ENCODE peak calls at places on chromosomes 13 and 19, in six cellular contexts. One of them, this sample, is unnamed. For H3K4me1, the result is how much of the 10 kb centered on the place peaks cover.

GRCh38 chr13:114283581-114283980 is 2.2 kb downstream of the UPF3A start:
- DNase-seq in IMR-90: peak
- DNase-seq in mesenchymal stem cell: peak
- DNase-seq in H9: no peak
- DNase-seq in mesendoderm: peak
- DNase-seq in neuronal stem cell: no peak
- DNase-seq in this sample: no peak

GRCh38 chr19:9622531-9622930 is 1.5 kb upstream of the ZNF561 start:
- DNase-seq in mesendoderm: no peak
- DNase-seq in mesenchymal stem cell: no peak
- DNase-seq in H9: no peak
- DNase-seq in IMR-90: no peak
- DNase-seq in neuronal stem cell: no peak
- DNase-seq in this sample: no peak

GRCh38 chr13:76942363-76942762 is 5.9 kb upstream of the ACOD1 start:
- DNase-seq in H9: no peak
- DNase-seq in neuronal stem cell: no peak
- DNase-seq in mesenchymal stem cell: no peak
- DNase-seq in IMR-90: no peak
- DNase-seq in mesendoderm: no peak
- DNase-seq in this sample: no peak

GRCh38 chr19:17706750-17707181 is 12.5 kb upstream of the MAP1S start:
- DNase-seq in neuronal stem cell: no peak
- DNase-seq in mesendoderm: peak
- DNase-seq in H9: peak
- DNase-seq in IMR-90: peak
- DNase-seq in mesenchymal stem cell: no peak
- DNase-seq in this sample: peak

GRCh38 chr19:33724021-33724722 is 72.5 kb upstream of the KCTD15 start:
- DNase-seq in mesenchymal stem cell: no peak
- DNase-seq in neuronal stem cell: no peak
- DNase-seq in IMR-90: no peak
- DNase-seq in mesendoderm: no peak
- DNase-seq in H9: no peak
- DNase-seq in this sample: no peak

GRCh38 chr19:19530423-19530804 is 1.7 kb downstream of the YJEFN3 start:
- DNase-seq in IMR-90: peak
- DNase-seq in neuronal stem cell: no peak
- DNase-seq in mesendoderm: peak
- DNase-seq in H9: no peak
- DNase-seq in mesenchymal stem cell: no peak
- DNase-seq in this sample: no peak

GRCh38 chr19:11378319-11379189 is 4.1 kb downstream of the SWSAP1 start:
- DNase-seq in neuronal stem cell: peak
- DNase-seq in mesenchymal stem cell: peak
- DNase-seq in H9: peak
- DNase-seq in mesendoderm: peak
- DNase-seq in IMR-90: peak
- DNase-seq in this sample: no peak

GRCh38 chr19:47161876-47162489 is 31.3 kb downstream of the SAE1 start:
- DNase-seq in mesenchymal stem cell: no peak
- DNase-seq in mesendoderm: no peak
- DNase-seq in H9: no peak
- DNase-seq in neuronal stem cell: no peak
- DNase-seq in IMR-90: peak
- DNase-seq in this sample: no peak

GRCh38 chr19:10138879-10139795 is 19.4 kb upstream of the EIF3G start:
- DNase-seq in mesenchymal stem cell: no peak
- DNase-seq in IMR-90: no peak
- DNase-seq in neuronal stem cell: no peak
- DNase-seq in H9: no peak
- DNase-seq in mesendoderm: no peak
- DNase-seq in this sample: no peak

GRCh38 chr19:55689366-55690108 is 14.5 kb downstream of the EPN1 start:
- DNase-seq in neuronal stem cell: no peak
- DNase-seq in mesenchymal stem cell: no peak
- DNase-seq in IMR-90: no peak
- DNase-seq in H9: no peak
- DNase-seq in mesendoderm: no peak
- DNase-seq in this sample: no peak

GRCh38 chr19:10553943-10554381 is 10.3 kb downstream of the ATG4D start:
- DNase-seq in IMR-90: no peak
- DNase-seq in mesendoderm: no peak
- DNase-seq in H9: no peak
- DNase-seq in mesenchymal stem cell: no peak
- DNase-seq in neuronal stem cell: no peak
- DNase-seq in this sample: no peak

GRCh38 chr19:40411958-40412499 is 1.1 kb downstream of the PRX start:
- DNase-seq in IMR-90: no peak
- DNase-seq in mesenchymal stem cell: peak
- DNase-seq in neuronal stem cell: no peak
- DNase-seq in H9: no peak
- DNase-seq in mesendoderm: no peak
- DNase-seq in this sample: no peak

GRCh38 chr13:106490177-106490576 is 45.3 kb downstream of the EFNB2 start:
- DNase-seq in mesendoderm: no peak
- DNase-seq in IMR-90: no peak
- DNase-seq in mesenchymal stem cell: no peak
- DNase-seq in neuronal stem cell: no peak
- DNase-seq in H9: no peak
- DNase-seq in this sample: no peak

GRCh38 chr19:10748924-10749434 is 31.1 kb downstream of the DNM2 start:
- DNase-seq in mesenchymal stem cell: peak
- DNase-seq in mesendoderm: no peak
- DNase-seq in IMR-90: no peak
- DNase-seq in H9: no peak
- DNase-seq in neuronal stem cell: no peak
- DNase-seq in this sample: no peak

GRCh38 chr13:87942204-87942603 is 271.0 kb downstream of the SLITRK5 start:
- DNase-seq in IMR-90: no peak
- DNase-seq in mesendoderm: no peak
- DNase-seq in H9: no peak
- DNase-seq in neuronal stem cell: no peak
- DNase-seq in mesenchymal stem cell: no peak
- DNase-seq in this sample: no peak

GRCh38 chr19:21335721-21336120 is 6.5 kb upstream of the ZNF708 start:
- DNase-seq in neuronal stem cell: no peak
- DNase-seq in mesenchymal stem cell: no peak
- DNase-seq in mesendoderm: no peak
- DNase-seq in IMR-90: no peak
- DNase-seq in H9: no peak
- DNase-seq in this sample: no peak

GRCh38 chr13:39913928-39914327 is 258.5 kb downstream of the COG6 start:
- DNase-seq in mesendoderm: no peak
- DNase-seq in H9: no peak
- DNase-seq in IMR-90: no peak
- DNase-seq in mesenchymal stem cell: peak
- DNase-seq in neuronal stem cell: no peak
- DNase-seq in this sample: no peak

GRCh38 chr13:84037937-84038464 is 155.7 kb upstream of the SLITRK1 start:
- DNase-seq in mesendoderm: peak
- DNase-seq in H9: no peak
- DNase-seq in mesenchymal stem cell: no peak
- DNase-seq in neuronal stem cell: no peak
- DNase-seq in IMR-90: no peak
- DNase-seq in this sample: no peak

GRCh38 chr13:112711528-112712265 is 21.9 kb downstream of the ATP11A start:
- DNase-seq in mesendoderm: peak
- DNase-seq in IMR-90: peak
- DNase-seq in neuronal stem cell: peak
- DNase-seq in H9: peak
- DNase-seq in mesenchymal stem cell: peak
- DNase-seq in this sample: peak

DNA sequence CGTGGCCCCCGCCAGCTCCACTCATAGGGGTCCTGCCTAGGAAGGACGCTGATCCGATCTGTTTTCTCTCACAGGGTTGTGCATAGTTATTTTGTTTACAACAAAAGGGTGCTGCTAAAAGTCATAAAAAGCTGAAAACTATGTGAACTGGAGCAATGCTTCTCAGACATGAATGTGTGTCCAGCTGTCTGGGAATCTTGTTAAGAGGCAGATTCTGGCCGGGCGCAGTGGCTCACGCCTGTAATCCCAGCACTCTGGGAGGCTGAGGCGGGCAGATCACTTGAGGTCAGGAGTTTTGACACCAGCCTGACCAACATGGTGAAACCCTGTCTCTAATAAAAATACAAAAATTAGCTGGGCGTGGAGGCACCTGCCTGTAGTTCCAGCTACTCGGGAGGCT is 8.6 kb downstream of the LRRC4B start:
- DNase-seq in mesendoderm: no peak
- DNase-seq in H9: no peak
- DNase-seq in mesenchymal stem cell: no peak
- DNase-seq in neuronal stem cell: no peak
- DNase-seq in IMR-90: no peak
- DNase-seq in this sample: no peak
- H3K18ac ChIP-seq in mesendoderm: no peak
- H3K18ac ChIP-seq in H9: no peak
- H3K18ac ChIP-seq in mesenchymal stem cell: no peak
- H3K18ac ChIP-seq in neuronal stem cell: no peak
- H3K18ac ChIP-seq in IMR-90: no peak
- H3K18ac ChIP-seq in this sample: no peak

GRCh38 chr13:33259296-33259695 is 26.3 kb downstream of the STARD13 start:
- DNase-seq in mesendoderm: peak
- DNase-seq in mesenchymal stem cell: no peak
- DNase-seq in neuronal stem cell: no peak
- DNase-seq in IMR-90: no peak
- DNase-seq in H9: no peak
- DNase-seq in this sample: no peak

GRCh38 chr13:33258437-33259193 is 26.9 kb downstream of the STARD13 start:
- DNase-seq in H9: no peak
- DNase-seq in neuronal stem cell: no peak
- DNase-seq in mesenchymal stem cell: peak
- DNase-seq in IMR-90: peak
- DNase-seq in mesendoderm: no peak
- DNase-seq in this sample: no peak

GRCh38 chr13:33261426-33262068 is 24.0 kb downstream of the STARD13 start:
- DNase-seq in mesendoderm: no peak
- DNase-seq in IMR-90: peak
- DNase-seq in neuronal stem cell: no peak
- DNase-seq in H9: no peak
- DNase-seq in mesenchymal stem cell: no peak
- DNase-seq in this sample: no peak

GRCh38 chr13:33262069-33262487 is 23.5 kb downstream of the STARD13 start:
- DNase-seq in mesendoderm: peak
- DNase-seq in H9: peak
- DNase-seq in IMR-90: peak
- DNase-seq in neuronal stem cell: no peak
- DNase-seq in mesenchymal stem cell: no peak
- DNase-seq in this sample: no peak

DNA sequence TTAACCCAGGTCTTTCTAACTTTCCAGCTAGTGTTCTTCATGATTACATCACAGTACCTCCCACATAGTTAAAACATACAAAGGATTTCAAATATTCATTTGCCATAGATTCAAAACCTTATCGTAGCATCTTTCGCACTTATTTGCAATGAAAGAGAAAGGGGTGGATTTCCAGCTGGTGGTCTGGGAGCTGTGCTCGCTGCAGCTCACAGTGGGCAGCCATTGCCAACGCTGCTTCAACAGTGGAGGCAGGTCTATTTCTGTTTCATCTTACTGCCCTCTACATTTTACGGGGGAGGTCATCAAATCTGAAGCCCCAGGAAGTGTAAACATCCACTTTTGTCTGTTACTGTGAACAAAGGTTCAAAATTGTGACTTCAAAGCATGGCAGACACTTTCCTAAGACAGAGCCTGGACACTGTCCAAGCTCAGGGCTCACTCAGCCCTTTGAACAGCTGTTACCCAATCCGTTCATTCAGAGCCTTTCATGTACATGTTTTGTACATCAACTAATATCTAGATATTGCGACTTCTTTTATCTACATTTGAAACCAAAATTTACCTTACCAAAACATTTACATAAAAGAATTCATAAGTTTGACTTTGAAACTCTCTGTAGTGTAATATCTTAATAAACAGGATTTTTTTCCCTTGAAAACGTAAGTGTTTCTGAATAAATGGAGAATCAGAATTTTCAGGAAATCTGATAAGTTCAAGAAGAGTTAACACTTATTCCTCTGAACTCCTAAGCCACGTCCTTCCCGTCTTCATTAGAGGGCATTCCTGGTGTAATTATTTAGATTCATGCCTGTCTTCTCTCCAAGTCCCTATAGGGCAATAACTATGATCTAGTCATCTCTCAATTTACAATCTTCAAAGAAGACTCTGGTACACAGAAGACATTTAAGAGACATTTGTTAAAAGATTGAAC is 25.1 kb downstream of the STARD13 start:
- DNase-seq in neuronal stem cell: no peak
- DNase-seq in IMR-90: peak
- DNase-seq in mesendoderm: no peak
- DNase-seq in H9: no peak
- DNase-seq in mesenchymal stem cell: no peak
- DNase-seq in this sample: no peak
- H3K4me1 ChIP-seq in neuronal stem cell: under half
- H3K4me1 ChIP-seq in IMR-90: under half
- H3K4me1 ChIP-seq in mesendoderm: under half
- H3K4me1 ChIP-seq in H9: under half
- H3K4me1 ChIP-seq in mesenchymal stem cell: under half
- H3K4me1 ChIP-seq in this sample: under half

GRCh38 chr19:39405930-39406655 is 554 bp upstream of the ZFP36 start:
- DNase-seq in mesendoderm: no peak
- DNase-seq in H9: peak
- DNase-seq in IMR-90: no peak
- DNase-seq in neuronal stem cell: no peak
- DNase-seq in mesenchymal stem cell: peak
- DNase-seq in this sample: peak
- H3K18ac ChIP-seq in mesendoderm: peak
- H3K18ac ChIP-seq in H9: peak
- H3K18ac ChIP-seq in IMR-90: peak
- H3K18ac ChIP-seq in neuronal stem cell: peak
- H3K18ac ChIP-seq in mesenchymal stem cell: peak
- H3K18ac ChIP-seq in this sample: peak

GRCh38 chr13:46010148-46010547 is 42.4 kb downstream of the ZC3H13 start:
- DNase-seq in mesenchymal stem cell: peak
- DNase-seq in mesendoderm: peak
- DNase-seq in H9: no peak
- DNase-seq in neuronal stem cell: no peak
- DNase-seq in IMR-90: no peak
- DNase-seq in this sample: no peak

GRCh38 chr13:46012404-46012803 is 40.1 kb downstream of the ZC3H13 start:
- DNase-seq in neuronal stem cell: no peak
- DNase-seq in mesenchymal stem cell: no peak
- DNase-seq in IMR-90: no peak
- DNase-seq in H9: no peak
- DNase-seq in mesendoderm: no peak
- DNase-seq in this sample: no peak

GRCh38 chr13:46006688-46007452 is 45.7 kb downstream of the ZC3H13 start:
- DNase-seq in mesendoderm: no peak
- DNase-seq in H9: no peak
- DNase-seq in IMR-90: peak
- DNase-seq in neuronal stem cell: no peak
- DNase-seq in mesenchymal stem cell: no peak
- DNase-seq in this sample: no peak

DNA sequence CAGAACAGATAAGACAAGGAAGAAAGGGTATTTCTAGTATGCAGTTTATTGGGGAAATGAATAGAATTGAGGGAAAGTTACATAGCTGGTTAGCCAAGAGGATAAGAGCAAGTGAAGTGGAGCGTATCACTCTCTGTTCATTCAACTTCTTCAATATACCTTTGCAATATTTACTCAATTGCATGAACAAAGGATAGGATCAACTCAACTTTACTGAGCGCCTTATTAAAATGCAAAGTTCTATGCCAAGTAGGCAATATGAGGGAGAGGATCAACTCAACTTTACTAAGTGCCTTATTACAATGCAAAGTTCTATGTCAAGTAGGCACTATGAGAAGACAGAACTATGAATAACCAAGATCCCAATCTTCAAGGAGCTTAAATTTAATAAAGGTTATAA is 43.9 kb downstream of the ZC3H13 start:
- DNase-seq in IMR-90: no peak
- DNase-seq in neuronal stem cell: no peak
- DNase-seq in H9: no peak
- DNase-seq in mesendoderm: no peak
- DNase-seq in mesenchymal stem cell: no peak
- DNase-seq in this sample: no peak
- H3K4me1 ChIP-seq in IMR-90: under half
- H3K4me1 ChIP-seq in neuronal stem cell: under half
- H3K4me1 ChIP-seq in H9: under half
- H3K4me1 ChIP-seq in mesendoderm: under half
- H3K4me1 ChIP-seq in mesenchymal stem cell: under half
- H3K4me1 ChIP-seq in this sample: under half

This sample was measured in H1.